ENCODE peak calls at places on chromosomes 5 and 9, in ten cellular contexts. One of them, this sample, is unnamed.
A peak's percentile ranks its signal among the peaks of the same experiment; 100 is the strongest.

GRCh38 chr5:4911646-4912403 is 228.3 kb upstream of the ADAMTS16 start:
- DNase-seq in upper lobe of right lung: no peak
- DNase-seq in AG04449: no peak
- DNase-seq in H9: no peak
- DNase-seq in lung: no peak
- DNase-seq in CD4-positive, alpha-beta T cell: no peak
- DNase-seq in transverse colon: no peak
- DNase-seq in mucosa of descending colon: no peak
- DNase-seq in mesothelial cell of epicardium: no peak
- DNase-seq in cardiac fibroblast: no peak
- DNase-seq in this sample: no peak

GRCh38 chr5:177330991-177331837 is 19.5 kb upstream of the MXD3 start:
- DNase-seq in upper lobe of right lung: peak; percentile 37
- DNase-seq in AG04449: no peak
- DNase-seq in H9: no peak
- DNase-seq in lung: no peak
- DNase-seq in CD4-positive, alpha-beta T cell: no peak
- DNase-seq in transverse colon: no peak
- DNase-seq in mucosa of descending colon: peak; percentile 21
- DNase-seq in mesothelial cell of epicardium: no peak
- DNase-seq in cardiac fibroblast: no peak
- DNase-seq in this sample: no peak

GRCh38 chr5:15021286-15022046 is 149.9 kb upstream of the ANKH start:
- DNase-seq in upper lobe of right lung: no peak
- DNase-seq in AG04449: peak; percentile 67
- DNase-seq in H9: no peak
- DNase-seq in lung: no peak
- DNase-seq in CD4-positive, alpha-beta T cell: no peak
- DNase-seq in transverse colon: no peak
- DNase-seq in mucosa of descending colon: no peak
- DNase-seq in mesothelial cell of epicardium: no peak
- DNase-seq in cardiac fibroblast: peak; percentile 76
- DNase-seq in this sample: no peak

GRCh38 chr5:109921735-109922395 is 232.1 kb downstream of the MAN2A1 start:
- DNase-seq in upper lobe of right lung: peak; percentile 80
- DNase-seq in AG04449: no peak
- DNase-seq in H9: no peak
- DNase-seq in lung: peak; percentile 61
- DNase-seq in CD4-positive, alpha-beta T cell: peak; percentile 70
- DNase-seq in transverse colon: no peak
- DNase-seq in mucosa of descending colon: no peak
- DNase-seq in mesothelial cell of epicardium: no peak
- DNase-seq in cardiac fibroblast: peak; percentile 26
- DNase-seq in this sample: no peak

GRCh38 chr9:113337714-113338113 is 2.4 kb downstream of the WDR31 start:
- DNase-seq in upper lobe of right lung: no peak
- DNase-seq in AG04449: no peak
- DNase-seq in H9: no peak
- DNase-seq in lung: no peak
- DNase-seq in CD4-positive, alpha-beta T cell: no peak
- DNase-seq in transverse colon: no peak
- DNase-seq in mucosa of descending colon: no peak
- DNase-seq in mesothelial cell of epicardium: no peak
- DNase-seq in cardiac fibroblast: no peak
- DNase-seq in this sample: no peak

GRCh38 chr5:7886849-7887460 is 18.0 kb downstream of the MTRR start:
- DNase-seq in upper lobe of right lung: no peak
- DNase-seq in AG04449: no peak
- DNase-seq in H9: no peak
- DNase-seq in lung: no peak
- DNase-seq in CD4-positive, alpha-beta T cell: no peak
- DNase-seq in transverse colon: no peak
- DNase-seq in mucosa of descending colon: no peak
- DNase-seq in mesothelial cell of epicardium: no peak
- DNase-seq in cardiac fibroblast: peak; percentile 67
- DNase-seq in this sample: no peak

GRCh38 chr5:23977996-23978395 is 470.6 kb downstream of the PRDM9 start:
- DNase-seq in upper lobe of right lung: no peak
- DNase-seq in AG04449: no peak
- DNase-seq in H9: peak; percentile 84
- DNase-seq in lung: no peak
- DNase-seq in CD4-positive, alpha-beta T cell: no peak
- DNase-seq in transverse colon: peak; percentile 10
- DNase-seq in mucosa of descending colon: no peak
- DNase-seq in mesothelial cell of epicardium: no peak
- DNase-seq in cardiac fibroblast: no peak
- DNase-seq in this sample: no peak

GRCh38 chr9:97858826-97859225 is 5.8 kb downstream of the FOXE1 start:
- DNase-seq in upper lobe of right lung: no peak
- DNase-seq in AG04449: no peak
- DNase-seq in H9: no peak
- DNase-seq in lung: no peak
- DNase-seq in CD4-positive, alpha-beta T cell: no peak
- DNase-seq in transverse colon: no peak
- DNase-seq in mucosa of descending colon: no peak
- DNase-seq in mesothelial cell of epicardium: no peak
- DNase-seq in cardiac fibroblast: no peak
- DNase-seq in this sample: no peak

GRCh38 chr5:178207183-178207916 is 3.0 kb downstream of the HNRNPAB start:
- DNase-seq in upper lobe of right lung: no peak
- DNase-seq in AG04449: no peak
- DNase-seq in H9: no peak
- DNase-seq in lung: peak; percentile 56
- DNase-seq in CD4-positive, alpha-beta T cell: peak; percentile 25
- DNase-seq in transverse colon: peak; percentile 84
- DNase-seq in mucosa of descending colon: peak; percentile 71
- DNase-seq in mesothelial cell of epicardium: no peak
- DNase-seq in cardiac fibroblast: peak; percentile 83
- DNase-seq in this sample: peak; percentile 19

GRCh38 chr5:1489754-1490153 is 34.0 kb downstream of the LPCAT1 start:
- DNase-seq in upper lobe of right lung: no peak
- DNase-seq in AG04449: no peak
- DNase-seq in H9: no peak
- DNase-seq in lung: no peak
- DNase-seq in CD4-positive, alpha-beta T cell: no peak
- DNase-seq in transverse colon: no peak
- DNase-seq in mucosa of descending colon: no peak
- DNase-seq in mesothelial cell of epicardium: no peak
- DNase-seq in cardiac fibroblast: no peak
- DNase-seq in this sample: no peak

DNA sequence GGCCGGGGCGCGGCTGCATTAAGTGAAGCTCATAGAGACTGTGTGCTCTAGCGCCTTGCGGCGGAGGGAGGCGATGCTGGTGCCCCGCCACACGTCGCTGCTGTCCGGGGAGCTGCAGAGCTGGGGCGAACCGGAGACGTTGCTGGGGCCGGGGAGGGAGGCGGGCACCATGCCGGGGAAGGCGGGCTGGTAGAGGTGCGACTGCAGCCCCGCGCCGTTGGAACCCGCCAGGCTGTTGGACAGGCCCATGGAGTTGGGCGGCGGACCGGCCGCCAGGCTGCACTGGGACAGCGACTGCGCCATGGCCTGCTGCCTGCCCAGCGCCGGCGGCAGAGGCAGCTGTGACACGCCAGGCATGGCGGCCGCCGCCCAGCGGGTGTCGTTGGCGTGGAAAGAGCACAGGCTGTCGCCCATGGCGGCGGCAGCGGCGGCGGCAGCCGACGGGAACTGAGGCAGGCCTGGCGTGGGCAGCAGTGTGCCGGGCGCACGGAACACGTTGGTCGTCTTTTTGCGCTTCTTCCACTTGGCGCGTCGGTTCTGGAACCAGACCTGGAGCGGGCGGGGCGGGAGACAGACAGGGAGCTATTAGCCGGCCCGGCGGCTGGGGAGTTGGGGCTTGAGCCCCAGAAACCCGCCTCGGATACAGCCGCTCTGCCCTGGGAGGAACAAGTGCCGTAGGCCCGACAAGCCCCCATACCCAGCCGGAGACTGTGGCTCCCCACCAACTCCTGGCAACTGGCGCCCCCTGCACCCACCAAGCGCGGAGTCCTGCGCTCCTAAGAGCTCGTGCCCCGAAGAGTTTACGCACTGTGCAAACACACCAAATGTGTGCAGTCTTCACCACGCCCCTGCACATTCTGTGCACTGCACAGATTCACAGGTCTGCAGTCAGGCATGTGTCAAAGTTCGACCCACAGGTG is 8.0 kb downstream of the OTP start:
- DNase-seq in upper lobe of right lung: peak; percentile 73
- DNase-seq in AG04449: no peak
- DNase-seq in H9: peak; percentile 83
- DNase-seq in lung: no peak
- DNase-seq in CD4-positive, alpha-beta T cell: peak; percentile 38
- DNase-seq in transverse colon: peak; percentile 64
- DNase-seq in mucosa of descending colon: peak; percentile 69
- DNase-seq in mesothelial cell of epicardium: peak; percentile 48
- DNase-seq in cardiac fibroblast: peak; percentile 18
- DNase-seq in this sample: no peak
- TF ChIP-seq CTCF in upper lobe of right lung: no peak
- TF ChIP-seq CTCF in AG04449: peak; percentile 20
- TF ChIP-seq CTCF in H9: peak; percentile 36
- TF ChIP-seq CTCF in lung: no peak
- TF ChIP-seq CTCF in CD4-positive, alpha-beta T cell: no peak
- TF ChIP-seq CTCF in transverse colon: peak; percentile 22
- TF ChIP-seq CTCF in mucosa of descending colon: no peak
- TF ChIP-seq CTCF in mesothelial cell of epicardium: peak; percentile 23
- TF ChIP-seq CTCF in cardiac fibroblast: no peak
- TF ChIP-seq CTCF in this sample: no peak

GRCh38 chr9:37364136-37364535 is 58.4 kb upstream of the GRHPR start:
- DNase-seq in upper lobe of right lung: no peak
- DNase-seq in AG04449: no peak
- DNase-seq in H9: no peak
- DNase-seq in lung: no peak
- DNase-seq in CD4-positive, alpha-beta T cell: no peak
- DNase-seq in transverse colon: no peak
- DNase-seq in mucosa of descending colon: no peak
- DNase-seq in mesothelial cell of epicardium: no peak
- DNase-seq in cardiac fibroblast: no peak
- DNase-seq in this sample: no peak

GRCh38 chr9:37363124-37363523 is 59.4 kb upstream of the GRHPR start:
- DNase-seq in upper lobe of right lung: no peak
- DNase-seq in AG04449: no peak
- DNase-seq in H9: no peak
- DNase-seq in lung: no peak
- DNase-seq in CD4-positive, alpha-beta T cell: no peak
- DNase-seq in transverse colon: no peak
- DNase-seq in mucosa of descending colon: no peak
- DNase-seq in mesothelial cell of epicardium: no peak
- DNase-seq in cardiac fibroblast: no peak
- DNase-seq in this sample: no peak

GRCh38 chr9:37362430-37362829 is 60.1 kb upstream of the GRHPR start:
- DNase-seq in upper lobe of right lung: no peak
- DNase-seq in AG04449: no peak
- DNase-seq in H9: no peak
- DNase-seq in lung: no peak
- DNase-seq in CD4-positive, alpha-beta T cell: no peak
- DNase-seq in transverse colon: no peak
- DNase-seq in mucosa of descending colon: no peak
- DNase-seq in mesothelial cell of epicardium: no peak
- DNase-seq in cardiac fibroblast: no peak
- DNase-seq in this sample: no peak

GRCh38 chr9:37369671-37370070 is 52.8 kb upstream of the GRHPR start:
- DNase-seq in upper lobe of right lung: no peak
- DNase-seq in AG04449: no peak
- DNase-seq in H9: no peak
- DNase-seq in lung: no peak
- DNase-seq in CD4-positive, alpha-beta T cell: no peak
- DNase-seq in transverse colon: no peak
- DNase-seq in mucosa of descending colon: no peak
- DNase-seq in mesothelial cell of epicardium: no peak
- DNase-seq in cardiac fibroblast: no peak
- DNase-seq in this sample: no peak

GRCh38 chr9:37364751-37365360 is 57.6 kb upstream of the GRHPR start:
- DNase-seq in upper lobe of right lung: no peak
- DNase-seq in AG04449: no peak
- DNase-seq in H9: peak; percentile 55
- DNase-seq in lung: no peak
- DNase-seq in CD4-positive, alpha-beta T cell: no peak
- DNase-seq in transverse colon: peak; percentile 18
- DNase-seq in mucosa of descending colon: peak; percentile 43
- DNase-seq in mesothelial cell of epicardium: no peak
- DNase-seq in cardiac fibroblast: no peak
- DNase-seq in this sample: no peak
- TF ChIP-seq CTCF in upper lobe of right lung: no peak
- TF ChIP-seq CTCF in AG04449: peak; percentile 4
- TF ChIP-seq CTCF in H9: peak; percentile 61
- TF ChIP-seq CTCF in lung: no peak
- TF ChIP-seq CTCF in CD4-positive, alpha-beta T cell: no peak
- TF ChIP-seq CTCF in transverse colon: peak; percentile 22
- TF ChIP-seq CTCF in mucosa of descending colon: no peak
- TF ChIP-seq CTCF in mesothelial cell of epicardium: no peak
- TF ChIP-seq CTCF in cardiac fibroblast: peak; percentile 24
- TF ChIP-seq CTCF in this sample: no peak

DNA sequence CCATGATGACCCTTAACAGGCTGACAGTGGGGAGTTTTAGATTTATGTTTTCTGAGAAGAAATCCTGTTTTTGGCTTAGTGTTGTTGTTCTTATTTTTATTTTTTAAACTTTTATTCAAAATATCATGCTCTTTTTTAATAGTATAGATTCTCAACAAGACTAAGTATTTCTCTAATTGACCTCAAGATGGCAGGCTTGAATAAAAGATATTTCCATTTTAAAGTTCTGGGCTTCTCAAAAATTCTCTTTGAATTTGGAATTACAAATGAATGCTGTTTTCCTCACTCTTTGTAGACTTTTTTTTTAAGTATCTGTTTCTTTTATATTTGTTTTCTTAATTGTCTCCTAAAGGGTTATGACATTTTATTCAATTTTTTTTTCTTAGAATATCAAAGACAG is 50.0 kb upstream of the SH3GL2 start:
- DNase-seq in upper lobe of right lung: no peak
- DNase-seq in AG04449: no peak
- DNase-seq in H9: no peak
- DNase-seq in lung: no peak
- DNase-seq in CD4-positive, alpha-beta T cell: no peak
- DNase-seq in transverse colon: no peak
- DNase-seq in mucosa of descending colon: no peak
- DNase-seq in mesothelial cell of epicardium: no peak
- DNase-seq in cardiac fibroblast: peak; percentile 43
- DNase-seq in this sample: no peak
- TF ChIP-seq CTCF in upper lobe of right lung: peak; percentile 30
- TF ChIP-seq CTCF in AG04449: no peak
- TF ChIP-seq CTCF in H9: peak; percentile 67
- TF ChIP-seq CTCF in lung: no peak
- TF ChIP-seq CTCF in CD4-positive, alpha-beta T cell: no peak
- TF ChIP-seq CTCF in transverse colon: peak; percentile 28
- TF ChIP-seq CTCF in mucosa of descending colon: no peak
- TF ChIP-seq CTCF in mesothelial cell of epicardium: peak; percentile 51
- TF ChIP-seq CTCF in cardiac fibroblast: peak; percentile 9
- TF ChIP-seq CTCF in this sample: no peak

DNA sequence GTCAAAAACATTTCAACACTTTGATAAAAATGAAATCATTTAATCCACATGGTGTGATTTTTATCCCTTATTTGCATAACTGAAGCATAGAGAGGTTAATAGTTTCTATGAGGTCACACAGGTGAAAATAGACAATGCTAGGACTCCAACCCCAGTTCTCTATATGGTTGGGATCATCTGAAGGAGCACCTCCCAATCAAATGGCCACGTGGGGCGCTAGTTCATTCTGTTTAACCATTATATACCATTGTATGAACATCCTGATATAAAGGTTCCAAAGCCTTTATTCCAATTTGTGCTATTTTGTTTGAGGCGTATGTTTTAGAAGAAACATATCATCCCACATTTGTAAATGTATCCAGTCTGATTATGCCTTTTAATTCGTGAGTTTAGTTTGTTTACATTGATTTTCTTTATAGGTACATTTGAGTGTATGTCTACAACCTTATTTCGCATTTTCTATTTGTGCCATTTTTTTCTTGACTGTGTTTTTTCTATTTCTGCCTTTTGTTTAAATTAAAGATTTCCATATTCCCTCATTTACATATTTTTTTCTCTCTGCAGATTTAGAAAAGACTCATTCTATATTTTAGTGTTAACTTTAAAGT is 1092.0 kb downstream of the MAT2B start:
- DNase-seq in upper lobe of right lung: no peak
- DNase-seq in AG04449: no peak
- DNase-seq in H9: no peak
- DNase-seq in lung: no peak
- DNase-seq in CD4-positive, alpha-beta T cell: no peak
- DNase-seq in transverse colon: no peak
- DNase-seq in mucosa of descending colon: peak; percentile 24
- DNase-seq in mesothelial cell of epicardium: no peak
- DNase-seq in cardiac fibroblast: no peak
- DNase-seq in this sample: no peak
- TF ChIP-seq CTCF in upper lobe of right lung: peak; percentile 30
- TF ChIP-seq CTCF in AG04449: no peak
- TF ChIP-seq CTCF in H9: peak; percentile 79
- TF ChIP-seq CTCF in lung: no peak
- TF ChIP-seq CTCF in CD4-positive, alpha-beta T cell: no peak
- TF ChIP-seq CTCF in transverse colon: no peak
- TF ChIP-seq CTCF in mucosa of descending colon: no peak
- TF ChIP-seq CTCF in mesothelial cell of epicardium: no peak
- TF ChIP-seq CTCF in cardiac fibroblast: peak; percentile 16
- TF ChIP-seq CTCF in this sample: no peak

This sample was measured in omental fat pad.